ENCODE peak calls at places on chromosomes 3 and 15, in nine cellular contexts. P, G, B, R, M, X, J, K and Y are unnamed samples.

GRCh38 chr15:33022629-33023028 is 171.9 kb downstream of the FMN1 start:
- DNase-seq in P (peak; percentile 6), B (no peak), M (no peak), K (no peak), G (peak; percentile 61), X (peak; percentile 64), R (no peak), J (no peak), Y (no peak)

GRCh38 chr3:35664460-35664919 is 25.2 kb downstream of the ARPP21 start:
- DNase-seq in R (no peak), X (no peak), K (no peak), G (peak; percentile 8), B (no peak), J (peak; percentile 39), P (peak; percentile 89), M (no peak), Y (peak; percentile 86)

GRCh38 chr3:144948711-144949110 is 977.1 kb downstream of the DIPK2A start:
- DNase-seq in K (no peak), R (no peak), G (no peak), B (no peak), M (no peak), X (no peak), P (no peak), J (no peak), Y (no peak)

GRCh38 chr15:96339662-96340347 is 9.3 kb downstream of the NR2F2 start:
- DNase-seq in P (no peak), B (no peak), R (no peak), K (no peak), M (no peak), G (no peak), J (no peak), X (no peak), Y (peak; percentile 9)

GRCh38 chr3:162984752-162985151 is 1488.1 kb downstream of the OTOL1 start:
- DNase-seq in M (no peak), B (no peak), P (no peak), R (no peak), J (no peak), G (no peak), X (peak; percentile 36), K (no peak), Y (peak; percentile 14)

GRCh38 chr3:62065985-62066693 is 307.2 kb downstream of the FEZF2 start:
- DNase-seq in M (no peak), G (no peak), P (no peak), B (no peak), R (no peak), J (no peak), K (no peak), X (no peak), Y (no peak)

GRCh38 chr15:65336767-65337435 is 32.4 kb downstream of the RNU5B-1 start:
- DNase-seq in J (no peak), X (no peak), G (no peak), R (no peak), B (no peak), K (no peak), M (no peak), P (no peak), Y (peak; percentile 17)

GRCh38 chr3:169026543-169027181 is 636.9 kb downstream of the MECOM start:
- DNase-seq in G (no peak), J (no peak), M (no peak), B (no peak), K (no peak), P (no peak), R (no peak), X (peak; percentile 92), Y (no peak)

GRCh38 chr3:106688463-106688862 is 688.8 kb upstream of the CCDC54 start:
- DNase-seq in G (no peak), B (no peak), R (no peak), M (no peak), K (no peak), J (no peak), X (peak; percentile 94), P (no peak), Y (peak; percentile 53)

GRCh38 chr3:127037971-127038446 is 55.1 kb downstream of the PLXNA1 start:
- DNase-seq in J (no peak), X (no peak), G (no peak), R (no peak), B (no peak), M (no peak), K (no peak), P (no peak), Y (no peak)

GRCh38 chr3:2853627-2854026 is 256.5 kb downstream of the IL5RA start:
- DNase-seq in B (no peak), K (no peak), G (no peak), X (no peak), M (no peak), P (no peak), J (no peak), R (no peak), Y (no peak)

GRCh38 chr3:49476563-49476962 is 6.5 kb downstream of the DAG1 start:
- DNase-seq in R (no peak), J (no peak), P (no peak), K (no peak), B (no peak), X (peak; percentile 61), M (no peak), G (no peak), Y (no peak)

GRCh38 chr3:186472466-186473008 is 71.6 kb downstream of the CRYGS start:
- DNase-seq in J (no peak), M (no peak), B (no peak), K (no peak), R (no peak), G (no peak), X (peak; percentile 20), P (no peak), Y (no peak)

GRCh38 chr3:97353176-97353575 is 411.4 kb upstream of the ARL6 start:
- DNase-seq in K (no peak), B (no peak), M (no peak), R (no peak), J (no peak), G (no peak), X (no peak), P (no peak), Y (no peak)

GRCh38 chr3:167032267-167032876 is 347.7 kb downstream of the ZBBX start:
- DNase-seq in B (no peak), G (peak; percentile 13), P (no peak), R (no peak), J (no peak), M (no peak), X (peak; percentile 75), K (no peak), Y (peak; percentile 61)

GRCh38 chr3:152444029-152444641 is 175.4 kb downstream of the MBNL1 start:
- DNase-seq in X (peak; percentile 77), B (no peak), G (no peak), K (no peak), P (no peak), R (no peak), M (no peak), J (no peak), Y (peak; percentile 72)

GRCh38 chr15:73747847-73748605 is 5.1 kb downstream of the INSYN1 start:
- DNase-seq in G (no peak), J (no peak), K (no peak), X (no peak), P (no peak), M (no peak), B (no peak), R (no peak), Y (no peak)

GRCh38 chr3:133956333-133956732 is 60.7 kb upstream of the RAB6B start:
- DNase-seq in B (no peak), P (no peak), K (no peak), R (no peak), G (peak; percentile 20), J (no peak), M (no peak), X (no peak), Y (no peak)

GRCh38 chr3:42667523-42668402 is 14.3 kb downstream of the ZBTB47 start:
- DNase-seq in M (no peak), J (no peak), K (no peak), R (no peak), B (no peak), G (no peak), P (no peak), X (no peak), Y (no peak)

GRCh38 chr15:93245616-93246122 is 156.7 kb upstream of the RGMA start:
- DNase-seq in G (no peak), J (no peak), B (no peak), K (no peak), P (no peak), R (no peak), M (no peak), X (no peak), Y (no peak)

GRCh38 chr15:42510258-42511009 is 15.0 kb downstream of the SNAP23 start:
- DNase-seq in G (no peak), P (no peak), R (no peak), X (no peak), M (no peak), K (no peak), B (no peak), J (no peak), Y (no peak)

GRCh38 chr3:180383332-180384020 is 218.5 kb upstream of the TTC14 start:
- DNase-seq in M (no peak), G (no peak), J (no peak), K (no peak), P (no peak), B (no peak), R (no peak), X (peak; percentile 81), Y (no peak)

GRCh38 chr3:98986073-98986472 is 84.6 kb upstream of the DCBLD2 start:
- DNase-seq in B (no peak), X (peak; percentile 95), R (no peak), M (peak; percentile 52), G (peak; percentile 18), P (no peak), J (no peak), K (no peak), Y (peak; percentile 29)

GRCh38 chr15:60612400-60613048 is 133.6 kb upstream of the ICE2 start:
- DNase-seq in K (no peak), J (no peak), B (no peak), M (no peak), G (no peak), X (no peak), P (no peak), R (no peak), Y (no peak)

GRCh38 chr3:123353852-123354238 is 95.0 kb downstream of the ADCY5 start:
- DNase-seq in M (no peak), B (no peak), K (no peak), G (no peak), X (peak; percentile 73), J (no peak), R (no peak), P (no peak), Y (no peak)

GRCh38 chr3:99484871-99485270 is 153.5 kb upstream of the COL8A1 start:
- DNase-seq in P (no peak), B (no peak), K (no peak), X (no peak), J (no peak), R (no peak), M (no peak), G (no peak), Y (peak; percentile 64)

GRCh38 chr3:24227635-24228034 is 267.0 kb downstream of the THRB start:
- DNase-seq in B (no peak), K (no peak), X (no peak), G (no peak), M (no peak), J (no peak), R (no peak), P (no peak), Y (no peak)

GRCh38 chr15:71337197-71337845 is 222.1 kb downstream of the THSD4 start:
- DNase-seq in B (no peak), X (peak; percentile 28), M (peak; percentile 71), J (no peak), R (no peak), P (no peak), G (no peak), K (no peak), Y (no peak)